ENCODE peak calls at places on chromosomes 1 and 21, in seven cellular contexts. T is fibroblast of the aortic adventitia, C is SK-N-SH, S is IMR-90, H is left ventricle myocardium inferior, W is A549, Q is cardiac muscle cell. U is an unnamed sample.
A peak's percentile ranks its signal among the peaks of the same experiment; 100 is the strongest.

GRCh38 chr1:12114916-12115315 is 51.8 kb downstream of the TNFRSF8 start:
- DNase-seq in S (no peak), C (no peak), W (no peak), T (no peak), Q (no peak), H (no peak), U (no peak)

GRCh38 chr1:5141750-5142149 is 487.3 kb downstream of the AJAP1 start:
- DNase-seq in H (no peak), T (no peak), S (no peak), C (no peak), W (no peak), Q (no peak), U (no peak)

GRCh38 chr1:29469457-29469856 is 233.1 kb downstream of the PTPRU start:
- DNase-seq in T (no peak), S (no peak), W (no peak), Q (peak; percentile 14), C (peak; percentile 67), H (peak; percentile 26), U (no peak)

GRCh38 chr1:11521605-11522399 is 42.8 kb downstream of the DISP3 start:
- DNase-seq in T (no peak), H (no peak), W (no peak), C (no peak), Q (no peak), S (no peak), U (no peak)

GRCh38 chr21:26115346-26115745 is 55.2 kb downstream of the APP start:
- DNase-seq in Q (peak; percentile 41), W (peak; percentile 22), T (no peak), C (peak; percentile 30), S (no peak), H (no peak), U (no peak)

GRCh38 chr1:31750858-31751638 is 13.1 kb downstream of the ADGRB2 start:
- DNase-seq in W (no peak), H (no peak), T (peak; percentile 62), S (peak; percentile 77), C (no peak), Q (peak; percentile 73), U (peak; percentile 45)

GRCh38 chr1:232769718-232770117 is 35.5 kb upstream of the MAP10 start:
- DNase-seq in S (no peak), C (no peak), T (no peak), W (no peak), Q (no peak), H (no peak), U (no peak)

GRCh38 chr1:213535679-213536078 is 452.1 kb upstream of the PROX1 start:
- DNase-seq in W (no peak), Q (no peak), H (no peak), C (no peak), S (no peak), T (no peak), U (no peak)

GRCh38 chr1:56525463-56526155 is 53.8 kb downstream of the PLPP3 start:
- DNase-seq in H (peak; percentile 17), C (no peak), S (peak; percentile 60), Q (peak; percentile 14), W (no peak), T (no peak), U (no peak)

GRCh38 chr1:168799918-168800605 is 71.1 kb upstream of the DPT start:
- DNase-seq in H (no peak), Q (no peak), C (no peak), W (peak; percentile 31), S (no peak), T (no peak), U (no peak)

GRCh38 chr1:68308034-68308433 is 75.7 kb upstream of the WLS start:
- DNase-seq in W (no peak), Q (no peak), C (no peak), H (no peak), S (no peak), T (no peak), U (no peak)

GRCh38 chr21:26965567-26966359 is 1.1 kb downstream of the ADAMTS5 start:
- DNase-seq in C (peak; percentile 86), H (peak; percentile 65), T (peak; percentile 46), Q (peak; percentile 41), W (no peak), S (peak; percentile 12), U (no peak)

GRCh38 chr1:1858382-1859086 is 32.4 kb downstream of the GNB1 start:
- DNase-seq in H (peak; percentile 78), W (peak; percentile 73), C (peak; percentile 89), T (peak; percentile 97), Q (peak; percentile 96), S (peak; percentile 81), U (peak; percentile 44)

GRCh38 chr1:109181085-109181806 is 32.5 kb upstream of the SARS1 start:
- DNase-seq in S (peak; percentile 65), H (no peak), Q (peak; percentile 20), W (peak; percentile 89), T (peak; percentile 54), C (no peak), U (no peak)

GRCh38 chr1:46719689-46720088 is 775 bp upstream of the EFCAB14 start:
- DNase-seq in S (no peak), H (no peak), C (no peak), W (no peak), T (no peak), Q (no peak), U (no peak)

GRCh38 chr1:182888736-182889531 is 49.8 kb downstream of the DHX9 start:
- DNase-seq in S (peak; percentile 71), Q (peak; percentile 10), H (no peak), W (no peak), T (peak; percentile 10), C (no peak), U (no peak)

GRCh38 chr1:173095632-173096031 is 44.9 kb upstream of the TNFSF18 start:
- DNase-seq in H (no peak), Q (peak; percentile 44), S (peak; percentile 89), C (no peak), W (no peak), T (peak; percentile 57), U (no peak)

GRCh38 chr1:202002447-202002846 is 7.9 kb upstream of the ELF3 start:
- DNase-seq in C (no peak), W (peak; percentile 44), Q (no peak), T (no peak), S (no peak), H (no peak), U (no peak)

GRCh38 chr1:198084509-198084908 is 72.3 kb upstream of the NEK7 start:
- DNase-seq in Q (no peak), H (no peak), W (no peak), S (no peak), C (no peak), T (no peak), U (no peak)

GRCh38 chr1:198083549-198083948 is 73.2 kb upstream of the NEK7 start:
- DNase-seq in C (no peak), T (no peak), W (no peak), Q (no peak), H (no peak), S (no peak), U (no peak)

GRCh38 chr1:198086051-198086745 is 70.6 kb upstream of the NEK7 start:
- DNase-seq in S (no peak), Q (no peak), T (no peak), W (no peak), H (no peak), C (no peak), U (no peak)

GRCh38 chr1:198088360-198089071 is 68.3 kb upstream of the NEK7 start:
- DNase-seq in W (peak; percentile 29), T (peak; percentile 85), Q (peak; percentile 80), S (peak; percentile 75), H (no peak), C (peak; percentile 13), U (no peak)

GRCh38 chr1:198087831-198088230 is 69.0 kb upstream of the NEK7 start:
- DNase-seq in H (no peak), W (no peak), Q (no peak), T (no peak), S (no peak), C (no peak), U (no peak)
- TF ChIP-seq CTCF in H (no peak), W (no peak), Q (no peak), T (no peak), S (no peak), C (no peak), U (no peak)

DNA sequence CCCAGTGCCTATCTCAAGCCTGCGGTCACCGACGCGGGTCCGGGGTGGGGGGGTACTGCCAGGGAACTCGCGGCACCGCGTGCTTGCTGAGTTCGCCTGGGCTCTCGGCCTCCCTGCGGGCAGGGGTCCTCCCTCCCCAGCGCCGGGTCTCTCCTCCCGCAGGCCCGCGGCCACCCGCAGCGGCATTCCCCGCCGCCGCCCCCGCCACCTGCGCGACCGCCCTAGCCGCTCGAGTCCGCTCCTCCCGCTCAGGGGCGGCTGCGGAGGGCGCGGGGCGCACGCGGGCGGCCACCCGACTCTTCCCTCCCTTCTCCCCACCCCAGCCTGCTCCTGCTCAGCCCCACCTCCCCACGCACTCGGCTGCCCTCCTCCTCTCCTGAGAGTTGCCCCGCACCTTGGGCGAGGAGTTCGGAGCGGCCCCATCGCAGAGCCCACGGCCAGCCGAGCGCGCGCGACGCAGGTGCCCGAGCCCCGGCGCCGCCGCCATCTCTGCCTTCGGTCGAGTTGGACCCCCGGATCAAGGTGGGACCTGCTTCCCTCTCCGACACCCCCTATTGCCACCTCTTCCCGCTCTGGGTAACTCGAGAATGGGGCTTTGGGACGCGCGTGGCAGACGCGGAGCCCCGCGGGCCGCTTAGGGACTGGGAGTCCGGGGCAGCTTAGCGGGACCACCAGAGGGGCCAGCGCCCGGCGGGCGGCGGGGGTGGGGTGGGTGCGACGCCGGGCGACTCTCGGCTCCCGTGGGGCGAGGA is 105.0 kb downstream of the LEPR start:
- DNase-seq in T (no peak), Q (peak; percentile 51), W (no peak), C (peak; percentile 77), S (no peak), H (no peak), U (no peak)
- H3K4me3 ChIP-seq in T (peak overlapping the region; percentile 58), Q (peak overlapping the region; percentile 39), W (peak overlapping the region; percentile 54), C (peak overlapping the region; percentile 60), S (peak overlapping the region; percentile 43), H (peak overlapping the region; percentile 75), U (no peak overlapping the region)

GRCh38 chr1:153355445-153356071 is 2.1 kb upstream of the S100A9 start:
- DNase-seq in H (peak; percentile 61), S (peak; percentile 31), T (peak; percentile 46), W (peak; percentile 75), Q (peak; percentile 84), C (peak; percentile 59), U (no peak)
- TF ChIP-seq CTCF in H (peak; percentile 49), S (peak; percentile 52), T (peak; percentile 48), W (peak; percentile 45), Q (peak; percentile 75), C (peak; percentile 54), U (no peak)

DNA sequence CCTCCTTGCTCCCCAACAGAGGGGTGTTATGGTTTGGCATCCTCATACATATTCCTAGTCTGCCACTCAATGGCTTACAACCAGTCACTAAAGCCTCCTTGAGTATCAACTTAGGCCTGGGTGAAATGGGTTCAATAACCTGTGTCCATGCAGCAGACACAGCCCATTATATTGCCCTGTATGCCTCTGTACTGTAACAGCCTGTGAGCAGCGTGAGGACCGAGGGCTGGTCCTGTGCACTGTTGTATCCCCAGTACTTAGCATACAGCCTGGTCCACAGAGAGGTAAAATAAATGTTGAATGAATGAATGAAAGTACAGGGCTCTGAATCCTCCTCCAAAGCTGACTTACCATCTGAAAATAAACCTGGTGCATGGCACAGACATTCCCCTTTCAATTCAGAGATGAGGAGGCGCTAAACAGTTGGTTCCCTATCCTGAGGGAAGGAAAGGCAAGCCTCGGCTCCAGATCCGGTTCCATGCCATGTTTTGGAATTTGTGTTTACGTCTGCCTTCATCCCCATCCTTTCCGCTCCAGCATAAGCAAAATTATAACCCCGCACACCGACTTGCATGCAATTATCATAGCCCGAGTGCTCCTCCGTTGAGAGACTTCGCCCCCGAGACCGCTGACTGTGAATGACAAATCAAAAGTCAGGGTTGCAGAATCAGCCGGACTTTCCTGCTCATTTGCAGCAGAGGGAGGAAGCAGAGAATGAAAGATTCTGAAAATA is 45.0 kb upstream of the DNAJC6 start:
- DNase-seq in Q (peak; percentile 62), W (peak; percentile 29), H (peak; percentile 18), T (peak; percentile 35), C (peak; percentile 70), S (peak; percentile 37), U (no peak)
- H3K4me3 ChIP-seq in Q (no peak overlapping the region), W (peak overlapping the region; percentile 21), H (peak overlapping the region; percentile 79), T (peak overlapping the region; percentile 39), C (peak overlapping the region; percentile 55), S (peak overlapping the region; percentile 15), U (no peak overlapping the region)

U was measured in CD8-positive, alpha-beta T cell.